ENCODE peak calls at places on chromosome 7, in seven cellular contexts. One of them, this sample, is unnamed.

GRCh38 chr7:72462311-72462710 is 50.2 kb upstream of the CALN1 start:
- DNase-seq in dorsolateral prefrontal cortex: no peak
- DNase-seq in neuronal stem cell: no peak
- DNase-seq in prostate gland: no peak
- DNase-seq in cardiac muscle cell: no peak
- DNase-seq in adrenal gland: peak
- DNase-seq in right lobe of liver: peak
- DNase-seq in this sample: no peak

GRCh38 chr7:125136341-125136740 is 206.7 kb upstream of the POT1 start:
- DNase-seq in dorsolateral prefrontal cortex: no peak
- DNase-seq in cardiac muscle cell: no peak
- DNase-seq in right lobe of liver: no peak
- DNase-seq in adrenal gland: no peak
- DNase-seq in prostate gland: no peak
- DNase-seq in neuronal stem cell: no peak
- DNase-seq in this sample: no peak

GRCh38 chr7:137962875-137963507 is 38.9 kb downstream of the CREB3L2 start:
- DNase-seq in neuronal stem cell: no peak
- DNase-seq in prostate gland: peak
- DNase-seq in dorsolateral prefrontal cortex: no peak
- DNase-seq in right lobe of liver: no peak
- DNase-seq in cardiac muscle cell: no peak
- DNase-seq in adrenal gland: no peak
- DNase-seq in this sample: no peak

GRCh38 chr7:14385074-14385473 is 395.6 kb upstream of the ETV1 start:
- DNase-seq in neuronal stem cell: no peak
- DNase-seq in cardiac muscle cell: no peak
- DNase-seq in prostate gland: no peak
- DNase-seq in dorsolateral prefrontal cortex: no peak
- DNase-seq in right lobe of liver: no peak
- DNase-seq in adrenal gland: no peak
- DNase-seq in this sample: no peak

GRCh38 chr7:36303202-36304098 is 86.2 kb upstream of the ANLN start:
- DNase-seq in dorsolateral prefrontal cortex: peak
- DNase-seq in neuronal stem cell: no peak
- DNase-seq in cardiac muscle cell: peak
- DNase-seq in adrenal gland: peak
- DNase-seq in right lobe of liver: peak
- DNase-seq in prostate gland: peak
- DNase-seq in this sample: peak

GRCh38 chr7:142345817-142346216 is 88.0 kb upstream of the PRSS58 start:
- DNase-seq in neuronal stem cell: no peak
- DNase-seq in adrenal gland: no peak
- DNase-seq in right lobe of liver: no peak
- DNase-seq in dorsolateral prefrontal cortex: no peak
- DNase-seq in prostate gland: no peak
- DNase-seq in cardiac muscle cell: no peak
- DNase-seq in this sample: no peak

GRCh38 chr7:105497016-105497415 is 25.1 kb downstream of the PUS7 start:
- DNase-seq in adrenal gland: no peak
- DNase-seq in right lobe of liver: no peak
- DNase-seq in prostate gland: no peak
- DNase-seq in neuronal stem cell: no peak
- DNase-seq in cardiac muscle cell: peak
- DNase-seq in dorsolateral prefrontal cortex: no peak
- DNase-seq in this sample: no peak

GRCh38 chr7:7883394-7883793 is 85.2 kb upstream of the GLCCI1 start:
- DNase-seq in dorsolateral prefrontal cortex: no peak
- DNase-seq in right lobe of liver: no peak
- DNase-seq in adrenal gland: peak
- DNase-seq in neuronal stem cell: no peak
- DNase-seq in prostate gland: no peak
- DNase-seq in cardiac muscle cell: no peak
- DNase-seq in this sample: no peak

GRCh38 chr7:143318661-143319060 is 2.8 kb downstream of the CLCN1 start:
- DNase-seq in prostate gland: peak
- DNase-seq in right lobe of liver: peak
- DNase-seq in cardiac muscle cell: no peak
- DNase-seq in neuronal stem cell: no peak
- DNase-seq in adrenal gland: peak
- DNase-seq in dorsolateral prefrontal cortex: no peak
- DNase-seq in this sample: no peak

GRCh38 chr7:125090596-125090995 is 161.0 kb upstream of the POT1 start:
- DNase-seq in dorsolateral prefrontal cortex: no peak
- DNase-seq in cardiac muscle cell: no peak
- DNase-seq in right lobe of liver: no peak
- DNase-seq in prostate gland: no peak
- DNase-seq in adrenal gland: no peak
- DNase-seq in neuronal stem cell: no peak
- DNase-seq in this sample: no peak

GRCh38 chr7:18405731-18406130 is 89.8 kb upstream of the HDAC9 start:
- DNase-seq in prostate gland: no peak
- DNase-seq in neuronal stem cell: no peak
- DNase-seq in adrenal gland: no peak
- DNase-seq in right lobe of liver: no peak
- DNase-seq in dorsolateral prefrontal cortex: no peak
- DNase-seq in cardiac muscle cell: no peak
- DNase-seq in this sample: no peak

GRCh38 chr7:131010714-131011436 is 276.9 kb upstream of the KLF14 start:
- DNase-seq in adrenal gland: no peak
- DNase-seq in dorsolateral prefrontal cortex: no peak
- DNase-seq in right lobe of liver: no peak
- DNase-seq in neuronal stem cell: no peak
- DNase-seq in cardiac muscle cell: no peak
- DNase-seq in prostate gland: no peak
- DNase-seq in this sample: no peak

GRCh38 chr7:142739927-142740492 is 9.3 kb upstream of the PRSS1 start:
- DNase-seq in cardiac muscle cell: no peak
- DNase-seq in neuronal stem cell: no peak
- DNase-seq in prostate gland: no peak
- DNase-seq in adrenal gland: no peak
- DNase-seq in right lobe of liver: no peak
- DNase-seq in dorsolateral prefrontal cortex: no peak
- DNase-seq in this sample: no peak

GRCh38 chr7:44973610-44974401 is 5.0 kb downstream of the MYO1G start:
- DNase-seq in right lobe of liver: no peak
- DNase-seq in dorsolateral prefrontal cortex: no peak
- DNase-seq in cardiac muscle cell: no peak
- DNase-seq in neuronal stem cell: no peak
- DNase-seq in prostate gland: no peak
- DNase-seq in adrenal gland: peak
- DNase-seq in this sample: peak

GRCh38 chr7:74039337-74039736 is 11.4 kb downstream of the ELN start:
- DNase-seq in prostate gland: peak
- DNase-seq in dorsolateral prefrontal cortex: no peak
- DNase-seq in neuronal stem cell: no peak
- DNase-seq in adrenal gland: no peak
- DNase-seq in right lobe of liver: no peak
- DNase-seq in cardiac muscle cell: no peak
- DNase-seq in this sample: no peak

GRCh38 chr7:80686576-80686975 is 48.1 kb downstream of the CD36 start:
- DNase-seq in adrenal gland: no peak
- DNase-seq in right lobe of liver: no peak
- DNase-seq in dorsolateral prefrontal cortex: no peak
- DNase-seq in cardiac muscle cell: no peak
- DNase-seq in prostate gland: no peak
- DNase-seq in neuronal stem cell: no peak
- DNase-seq in this sample: no peak

DNA sequence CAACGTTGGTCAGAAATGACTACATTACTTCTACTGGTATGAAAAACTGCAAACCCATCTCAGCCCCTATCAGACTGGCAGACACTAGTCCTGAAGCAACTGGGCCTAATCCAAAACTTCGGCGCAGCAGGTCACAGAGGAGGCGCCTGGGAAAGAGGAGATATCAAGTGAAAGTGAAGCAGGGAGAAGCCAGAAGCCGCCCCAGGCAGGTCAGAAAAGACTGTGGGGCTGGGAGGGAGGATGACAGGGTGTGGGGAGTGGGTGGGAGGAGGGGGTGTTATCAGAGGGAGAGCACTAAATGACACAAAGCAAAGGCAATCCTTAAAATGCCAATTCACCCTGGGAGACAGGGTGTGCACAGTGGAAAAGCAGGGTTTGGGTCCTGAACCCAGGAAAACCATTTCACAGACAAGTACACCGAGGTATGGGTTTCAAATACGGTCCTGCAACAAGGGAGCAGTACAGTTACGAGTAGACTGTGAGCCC is 728 bp downstream of the CHCHD3 start:
- DNase-seq in neuronal stem cell: no peak
- DNase-seq in right lobe of liver: peak
- DNase-seq in cardiac muscle cell: peak
- DNase-seq in dorsolateral prefrontal cortex: no peak
- DNase-seq in adrenal gland: peak
- DNase-seq in prostate gland: no peak
- DNase-seq in this sample: no peak
- H3K27ac ChIP-seq in neuronal stem cell: no peak
- H3K27ac ChIP-seq in right lobe of liver: peak
- H3K27ac ChIP-seq in cardiac muscle cell: peak
- H3K27ac ChIP-seq in dorsolateral prefrontal cortex: peak
- H3K27ac ChIP-seq in adrenal gland: no peak
- H3K27ac ChIP-seq in prostate gland: peak
- H3K27ac ChIP-seq in this sample: peak

GRCh38 chr7:126411032-126411820 is 841.5 kb downstream of the GRM8 start:
- DNase-seq in cardiac muscle cell: no peak
- DNase-seq in adrenal gland: no peak
- DNase-seq in prostate gland: no peak
- DNase-seq in dorsolateral prefrontal cortex: no peak
- DNase-seq in neuronal stem cell: no peak
- DNase-seq in right lobe of liver: no peak
- DNase-seq in this sample: no peak
- H3K27ac ChIP-seq in cardiac muscle cell: no peak
- H3K27ac ChIP-seq in adrenal gland: no peak
- H3K27ac ChIP-seq in prostate gland: no peak
- H3K27ac ChIP-seq in dorsolateral prefrontal cortex: no peak
- H3K27ac ChIP-seq in neuronal stem cell: no peak
- H3K27ac ChIP-seq in right lobe of liver: no peak
- H3K27ac ChIP-seq in this sample: no peak

DNA sequence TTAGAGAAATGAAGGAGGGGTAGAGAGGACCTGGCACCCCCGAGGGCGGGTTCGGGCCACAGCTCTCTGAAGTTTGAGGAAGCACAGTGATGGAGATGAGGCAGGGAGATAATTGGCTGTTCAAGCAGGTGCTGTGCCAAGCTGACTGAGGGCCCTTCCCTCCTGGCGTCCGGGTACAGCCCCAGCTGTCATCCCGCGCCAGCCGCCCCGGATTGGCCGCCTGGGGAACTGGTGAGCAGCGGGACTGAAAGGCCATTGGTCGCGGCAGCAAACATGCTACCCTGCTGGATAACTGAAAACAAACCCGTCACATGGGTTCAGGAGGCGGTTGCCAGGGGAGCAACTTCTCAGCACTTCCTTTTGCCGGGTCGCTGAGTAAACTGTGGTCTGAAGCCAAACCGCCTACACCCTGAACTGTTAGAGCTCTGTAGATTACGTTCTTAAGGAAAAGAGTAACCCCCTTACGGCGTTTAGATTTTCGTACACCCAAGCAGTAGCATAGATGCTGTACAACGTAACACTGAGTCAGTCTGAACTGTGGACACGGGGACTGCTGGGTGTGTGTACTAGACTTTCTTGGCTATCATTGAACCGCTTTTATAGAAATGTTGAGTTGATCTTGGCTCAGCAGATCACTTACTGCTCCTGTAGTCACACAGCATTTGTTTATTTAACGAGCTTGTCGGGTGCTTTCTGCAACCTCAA is 1.3 kb downstream of the INSIG1 start:
- DNase-seq in adrenal gland: peak
- DNase-seq in cardiac muscle cell: peak
- DNase-seq in neuronal stem cell: peak
- DNase-seq in right lobe of liver: peak
- DNase-seq in dorsolateral prefrontal cortex: peak
- DNase-seq in prostate gland: peak
- DNase-seq in this sample: peak
- H3K27ac ChIP-seq in adrenal gland: peak
- H3K27ac ChIP-seq in cardiac muscle cell: peak
- H3K27ac ChIP-seq in neuronal stem cell: peak
- H3K27ac ChIP-seq in right lobe of liver: peak
- H3K27ac ChIP-seq in dorsolateral prefrontal cortex: peak
- H3K27ac ChIP-seq in prostate gland: peak
- H3K27ac ChIP-seq in this sample: peak

GRCh38 chr7:123533929-123534382 is 439 bp downstream of the IQUB start:
- DNase-seq in right lobe of liver: no peak
- DNase-seq in dorsolateral prefrontal cortex: no peak
- DNase-seq in adrenal gland: no peak
- DNase-seq in neuronal stem cell: no peak
- DNase-seq in prostate gland: no peak
- DNase-seq in cardiac muscle cell: no peak
- DNase-seq in this sample: no peak

GRCh38 chr7:123534383-123535260 is at the start of gene IQUB:
- DNase-seq in right lobe of liver: peak
- DNase-seq in adrenal gland: peak
- DNase-seq in cardiac muscle cell: peak
- DNase-seq in prostate gland: peak
- DNase-seq in neuronal stem cell: peak
- DNase-seq in dorsolateral prefrontal cortex: peak
- DNase-seq in this sample: peak

GRCh38 chr7:123537026-123537642 is 2.7 kb upstream of the IQUB start:
- DNase-seq in right lobe of liver: no peak
- DNase-seq in neuronal stem cell: no peak
- DNase-seq in adrenal gland: no peak
- DNase-seq in cardiac muscle cell: no peak
- DNase-seq in prostate gland: no peak
- DNase-seq in dorsolateral prefrontal cortex: no peak
- DNase-seq in this sample: no peak

GRCh38 chr7:123533553-123533917 is 860 bp downstream of the IQUB start:
- DNase-seq in neuronal stem cell: no peak
- DNase-seq in adrenal gland: no peak
- DNase-seq in cardiac muscle cell: no peak
- DNase-seq in prostate gland: no peak
- DNase-seq in right lobe of liver: no peak
- DNase-seq in dorsolateral prefrontal cortex: no peak
- DNase-seq in this sample: no peak

DNA sequence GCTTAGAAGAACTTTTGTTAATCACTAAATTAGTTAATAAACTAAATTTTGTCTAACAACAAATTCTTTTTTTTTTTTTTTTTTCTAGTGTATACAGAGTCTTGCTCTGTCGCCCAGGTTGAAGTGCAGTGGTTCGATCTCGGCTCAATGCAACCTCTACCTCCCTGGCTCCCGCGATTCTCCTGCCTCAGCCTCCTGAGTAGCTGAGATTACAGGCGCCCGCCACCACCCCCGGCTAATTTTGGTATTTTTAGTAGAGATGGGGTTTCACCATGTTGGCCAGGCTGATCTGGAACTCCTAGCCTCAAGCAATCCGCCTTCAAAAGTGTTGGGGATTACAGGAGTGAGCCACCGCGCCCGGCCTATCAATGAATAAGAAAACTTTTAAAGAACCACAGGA is 1.1 kb upstream of the IQUB start:
- DNase-seq in adrenal gland: peak
- DNase-seq in right lobe of liver: no peak
- DNase-seq in prostate gland: no peak
- DNase-seq in cardiac muscle cell: no peak
- DNase-seq in neuronal stem cell: no peak
- DNase-seq in dorsolateral prefrontal cortex: no peak
- DNase-seq in this sample: no peak
- H3K27ac ChIP-seq in adrenal gland: no peak
- H3K27ac ChIP-seq in right lobe of liver: no peak
- H3K27ac ChIP-seq in prostate gland: peak
- H3K27ac ChIP-seq in cardiac muscle cell: no peak
- H3K27ac ChIP-seq in neuronal stem cell: no peak
- H3K27ac ChIP-seq in dorsolateral prefrontal cortex: peak
- H3K27ac ChIP-seq in this sample: no peak

GRCh38 chr7:155763122-155763521 is 49.1 kb downstream of the SHH start:
- DNase-seq in adrenal gland: no peak
- DNase-seq in dorsolateral prefrontal cortex: no peak
- DNase-seq in prostate gland: no peak
- DNase-seq in right lobe of liver: no peak
- DNase-seq in cardiac muscle cell: no peak
- DNase-seq in neuronal stem cell: no peak
- DNase-seq in this sample: no peak
- H3K27ac ChIP-seq in adrenal gland: no peak
- H3K27ac ChIP-seq in dorsolateral prefrontal cortex: no peak
- H3K27ac ChIP-seq in prostate gland: no peak
- H3K27ac ChIP-seq in right lobe of liver: peak
- H3K27ac ChIP-seq in cardiac muscle cell: no peak
- H3K27ac ChIP-seq in neuronal stem cell: no peak
- H3K27ac ChIP-seq in this sample: no peak

This sample was measured in substantia nigra.